ENCODE peak calls at places on chromosomes 5 and 9, in ten cellular contexts. One of them, this sample, is unnamed. For H3K9me3, the result is how much of the 10 kb centered on the place peaks cover.

GRCh38 chr9:109855540-109855939 is 75.5 kb downstream of the PALM2AKAP2 start:
- DNase-seq in CD4-positive, alpha-beta T cell: no peak
- DNase-seq in heart left ventricle: no peak
- DNase-seq in lower lobe of right lung: no peak
- DNase-seq in BE2C: no peak
- DNase-seq in stomach: no peak
- DNase-seq in pancreas: no peak
- DNase-seq in AG04450: no peak
- DNase-seq in upper lobe of right lung: no peak
- DNase-seq in neural progenitor cell: no peak
- DNase-seq in this sample: no peak

GRCh38 chr5:117863589-117864296 is 1124.6 kb downstream of the DTWD2 start:
- DNase-seq in neural progenitor cell: no peak
- DNase-seq in AG04450: no peak
- DNase-seq in lower lobe of right lung: no peak
- DNase-seq in pancreas: no peak
- DNase-seq in CD4-positive, alpha-beta T cell: no peak
- DNase-seq in upper lobe of right lung: no peak
- DNase-seq in stomach: no peak
- DNase-seq in BE2C: no peak
- DNase-seq in heart left ventricle: no peak
- DNase-seq in this sample: no peak

GRCh38 chr9:108834959-108835696 is 20.7 kb downstream of the ACTL7B start:
- DNase-seq in CD4-positive, alpha-beta T cell: no peak
- DNase-seq in pancreas: no peak
- DNase-seq in BE2C: no peak
- DNase-seq in upper lobe of right lung: no peak
- DNase-seq in heart left ventricle: no peak
- DNase-seq in AG04450: no peak
- DNase-seq in stomach: no peak
- DNase-seq in neural progenitor cell: no peak
- DNase-seq in lower lobe of right lung: no peak
- DNase-seq in this sample: no peak

GRCh38 chr5:172953776-172954189 is 5.4 kb upstream of the RPL26L1 start:
- DNase-seq in pancreas: no peak
- DNase-seq in AG04450: peak
- DNase-seq in CD4-positive, alpha-beta T cell: no peak
- DNase-seq in BE2C: no peak
- DNase-seq in heart left ventricle: no peak
- DNase-seq in lower lobe of right lung: no peak
- DNase-seq in neural progenitor cell: no peak
- DNase-seq in stomach: no peak
- DNase-seq in upper lobe of right lung: no peak
- DNase-seq in this sample: no peak

GRCh38 chr9:16598316-16598715 is 272.2 kb downstream of the BNC2 start:
- DNase-seq in pancreas: no peak
- DNase-seq in BE2C: no peak
- DNase-seq in AG04450: no peak
- DNase-seq in heart left ventricle: no peak
- DNase-seq in stomach: no peak
- DNase-seq in CD4-positive, alpha-beta T cell: no peak
- DNase-seq in upper lobe of right lung: no peak
- DNase-seq in neural progenitor cell: no peak
- DNase-seq in lower lobe of right lung: no peak
- DNase-seq in this sample: no peak

GRCh38 chr5:493758-494157 is 30.5 kb downstream of the SLC9A3 start:
- DNase-seq in upper lobe of right lung: no peak
- DNase-seq in BE2C: no peak
- DNase-seq in AG04450: no peak
- DNase-seq in heart left ventricle: no peak
- DNase-seq in CD4-positive, alpha-beta T cell: no peak
- DNase-seq in stomach: no peak
- DNase-seq in pancreas: no peak
- DNase-seq in neural progenitor cell: no peak
- DNase-seq in lower lobe of right lung: no peak
- DNase-seq in this sample: no peak

GRCh38 chr9:113931140-113931539 is 55.0 kb downstream of the ZNF618 start:
- DNase-seq in pancreas: no peak
- DNase-seq in lower lobe of right lung: no peak
- DNase-seq in upper lobe of right lung: no peak
- DNase-seq in BE2C: no peak
- DNase-seq in stomach: no peak
- DNase-seq in neural progenitor cell: no peak
- DNase-seq in CD4-positive, alpha-beta T cell: no peak
- DNase-seq in heart left ventricle: no peak
- DNase-seq in AG04450: no peak
- DNase-seq in this sample: no peak

GRCh38 chr9:107973451-107973850 is 483.9 kb upstream of the KLF4 start:
- DNase-seq in stomach: no peak
- DNase-seq in upper lobe of right lung: no peak
- DNase-seq in lower lobe of right lung: no peak
- DNase-seq in CD4-positive, alpha-beta T cell: no peak
- DNase-seq in pancreas: no peak
- DNase-seq in neural progenitor cell: no peak
- DNase-seq in AG04450: no peak
- DNase-seq in BE2C: no peak
- DNase-seq in heart left ventricle: no peak
- DNase-seq in this sample: no peak

GRCh38 chr9:94839398-94839797 is 112.9 kb downstream of the AOPEP start:
- DNase-seq in neural progenitor cell: no peak
- DNase-seq in lower lobe of right lung: no peak
- DNase-seq in AG04450: no peak
- DNase-seq in BE2C: no peak
- DNase-seq in stomach: no peak
- DNase-seq in pancreas: no peak
- DNase-seq in heart left ventricle: no peak
- DNase-seq in upper lobe of right lung: no peak
- DNase-seq in CD4-positive, alpha-beta T cell: no peak
- DNase-seq in this sample: no peak

GRCh38 chr9:94829380-94830070 is 103.0 kb downstream of the AOPEP start:
- DNase-seq in AG04450: no peak
- DNase-seq in stomach: no peak
- DNase-seq in lower lobe of right lung: no peak
- DNase-seq in CD4-positive, alpha-beta T cell: no peak
- DNase-seq in upper lobe of right lung: no peak
- DNase-seq in heart left ventricle: no peak
- DNase-seq in pancreas: no peak
- DNase-seq in neural progenitor cell: no peak
- DNase-seq in BE2C: no peak
- DNase-seq in this sample: no peak

GRCh38 chr9:94837404-94837803 is 110.9 kb downstream of the AOPEP start:
- DNase-seq in BE2C: no peak
- DNase-seq in neural progenitor cell: no peak
- DNase-seq in CD4-positive, alpha-beta T cell: no peak
- DNase-seq in upper lobe of right lung: no peak
- DNase-seq in stomach: no peak
- DNase-seq in heart left ventricle: no peak
- DNase-seq in AG04450: no peak
- DNase-seq in lower lobe of right lung: no peak
- DNase-seq in pancreas: no peak
- DNase-seq in this sample: no peak

DNA sequence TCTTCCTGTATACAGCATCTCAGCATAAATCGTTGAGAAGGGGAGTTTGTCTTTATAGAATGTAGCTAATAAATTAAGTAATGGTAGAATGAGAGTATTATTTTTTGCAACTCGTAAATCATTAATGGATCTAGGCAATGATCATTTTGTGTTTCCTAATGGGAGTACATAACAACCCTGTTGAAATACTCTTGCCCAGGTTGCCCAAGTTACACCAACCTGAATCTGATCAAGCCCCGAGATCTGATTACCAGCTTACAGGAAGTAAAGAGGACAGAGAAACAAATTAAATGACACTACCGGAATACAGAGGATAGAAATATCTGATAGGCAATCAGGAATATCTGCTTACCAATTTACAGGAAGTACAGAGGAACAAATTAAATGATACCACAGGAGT is 107.3 kb downstream of the AOPEP start:
- DNase-seq in lower lobe of right lung: no peak
- DNase-seq in heart left ventricle: no peak
- DNase-seq in pancreas: no peak
- DNase-seq in CD4-positive, alpha-beta T cell: no peak
- DNase-seq in upper lobe of right lung: no peak
- DNase-seq in AG04450: no peak
- DNase-seq in BE2C: no peak
- DNase-seq in stomach: no peak
- DNase-seq in neural progenitor cell: no peak
- DNase-seq in this sample: no peak
- H3K9me3 ChIP-seq in lower lobe of right lung: under half
- H3K9me3 ChIP-seq in heart left ventricle: under half
- H3K9me3 ChIP-seq in pancreas: under half
- H3K9me3 ChIP-seq in CD4-positive, alpha-beta T cell: under half
- H3K9me3 ChIP-seq in upper lobe of right lung: under half
- H3K9me3 ChIP-seq in AG04450: under half
- H3K9me3 ChIP-seq in BE2C: under half
- H3K9me3 ChIP-seq in stomach: under half
- H3K9me3 ChIP-seq in neural progenitor cell: under half
- H3K9me3 ChIP-seq in this sample: under half

GRCh38 chr9:18893051-18893450 is 140.0 kb downstream of the SAXO1 start:
- DNase-seq in upper lobe of right lung: no peak
- DNase-seq in BE2C: no peak
- DNase-seq in AG04450: no peak
- DNase-seq in lower lobe of right lung: no peak
- DNase-seq in pancreas: no peak
- DNase-seq in CD4-positive, alpha-beta T cell: no peak
- DNase-seq in stomach: no peak
- DNase-seq in heart left ventricle: no peak
- DNase-seq in neural progenitor cell: no peak
- DNase-seq in this sample: no peak

GRCh38 chr9:18893491-18893890 is 139.5 kb downstream of the SAXO1 start:
- DNase-seq in pancreas: no peak
- DNase-seq in stomach: no peak
- DNase-seq in upper lobe of right lung: no peak
- DNase-seq in neural progenitor cell: no peak
- DNase-seq in AG04450: no peak
- DNase-seq in heart left ventricle: no peak
- DNase-seq in CD4-positive, alpha-beta T cell: no peak
- DNase-seq in BE2C: no peak
- DNase-seq in lower lobe of right lung: no peak
- DNase-seq in this sample: no peak

GRCh38 chr9:18896004-18896403 is 137.0 kb downstream of the SAXO1 start:
- DNase-seq in neural progenitor cell: no peak
- DNase-seq in lower lobe of right lung: no peak
- DNase-seq in upper lobe of right lung: no peak
- DNase-seq in CD4-positive, alpha-beta T cell: no peak
- DNase-seq in BE2C: no peak
- DNase-seq in pancreas: no peak
- DNase-seq in stomach: no peak
- DNase-seq in heart left ventricle: no peak
- DNase-seq in AG04450: no peak
- DNase-seq in this sample: no peak

GRCh38 chr9:18891946-18892670 is 140.9 kb downstream of the SAXO1 start:
- DNase-seq in pancreas: no peak
- DNase-seq in neural progenitor cell: no peak
- DNase-seq in upper lobe of right lung: no peak
- DNase-seq in lower lobe of right lung: no peak
- DNase-seq in AG04450: no peak
- DNase-seq in BE2C: no peak
- DNase-seq in stomach: no peak
- DNase-seq in CD4-positive, alpha-beta T cell: no peak
- DNase-seq in heart left ventricle: no peak
- DNase-seq in this sample: no peak

DNA sequence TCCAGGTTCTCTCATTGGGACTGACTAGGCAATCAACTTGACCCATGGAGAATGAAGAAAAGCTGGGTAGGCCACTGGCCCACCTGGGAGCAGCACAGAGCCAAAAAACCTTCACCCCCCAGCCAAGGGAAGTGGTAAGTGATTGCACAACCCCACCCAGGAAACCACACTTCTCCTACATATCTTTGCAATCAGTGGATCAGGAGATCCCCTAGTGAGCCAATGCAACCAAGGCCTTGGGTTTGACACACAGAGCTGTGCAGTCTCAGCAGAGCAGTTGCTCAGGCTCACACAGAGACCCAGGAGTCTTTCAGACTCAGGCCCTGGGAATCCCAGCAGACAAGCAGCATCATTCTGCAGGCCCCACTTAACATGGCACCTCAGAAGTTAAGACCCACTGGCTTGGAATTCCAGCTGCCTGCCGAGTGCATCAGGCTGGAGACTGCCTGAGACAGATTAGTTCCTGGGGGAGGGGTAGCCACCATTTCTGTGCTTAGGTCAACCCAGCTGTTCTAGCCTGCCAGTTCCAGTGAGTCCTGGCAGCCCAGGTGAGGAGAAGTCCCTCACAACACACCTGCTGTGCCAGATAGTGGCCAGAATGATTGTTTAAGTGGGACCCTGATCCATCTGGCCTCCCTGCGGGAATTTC is 136.4 kb downstream of the SAXO1 start:
- DNase-seq in stomach: no peak
- DNase-seq in CD4-positive, alpha-beta T cell: no peak
- DNase-seq in lower lobe of right lung: no peak
- DNase-seq in pancreas: no peak
- DNase-seq in heart left ventricle: no peak
- DNase-seq in BE2C: no peak
- DNase-seq in AG04450: no peak
- DNase-seq in upper lobe of right lung: no peak
- DNase-seq in neural progenitor cell: no peak
- DNase-seq in this sample: no peak
- H3K9me3 ChIP-seq in stomach: under half
- H3K9me3 ChIP-seq in CD4-positive, alpha-beta T cell: under half
- H3K9me3 ChIP-seq in lower lobe of right lung: under half
- H3K9me3 ChIP-seq in pancreas: under half
- H3K9me3 ChIP-seq in heart left ventricle: under half
- H3K9me3 ChIP-seq in BE2C: under half
- H3K9me3 ChIP-seq in AG04450: under half
- H3K9me3 ChIP-seq in upper lobe of right lung: under half
- H3K9me3 ChIP-seq in neural progenitor cell: under half
- H3K9me3 ChIP-seq in this sample: under half

GRCh38 chr9:75378036-75378435 is 289.7 kb downstream of the OSTF1 start:
- DNase-seq in stomach: no peak
- DNase-seq in upper lobe of right lung: peak
- DNase-seq in heart left ventricle: peak
- DNase-seq in BE2C: peak
- DNase-seq in lower lobe of right lung: peak
- DNase-seq in pancreas: peak
- DNase-seq in CD4-positive, alpha-beta T cell: no peak
- DNase-seq in neural progenitor cell: no peak
- DNase-seq in AG04450: no peak
- DNase-seq in this sample: no peak

GRCh38 chr9:75378926-75379325 is 290.6 kb downstream of the OSTF1 start:
- DNase-seq in CD4-positive, alpha-beta T cell: no peak
- DNase-seq in heart left ventricle: no peak
- DNase-seq in lower lobe of right lung: no peak
- DNase-seq in AG04450: no peak
- DNase-seq in neural progenitor cell: no peak
- DNase-seq in pancreas: no peak
- DNase-seq in upper lobe of right lung: no peak
- DNase-seq in BE2C: no peak
- DNase-seq in stomach: no peak
- DNase-seq in this sample: no peak

GRCh38 chr9:75376855-75377254 is 288.5 kb downstream of the OSTF1 start:
- DNase-seq in stomach: no peak
- DNase-seq in neural progenitor cell: no peak
- DNase-seq in pancreas: no peak
- DNase-seq in BE2C: no peak
- DNase-seq in AG04450: no peak
- DNase-seq in heart left ventricle: no peak
- DNase-seq in upper lobe of right lung: no peak
- DNase-seq in lower lobe of right lung: no peak
- DNase-seq in CD4-positive, alpha-beta T cell: no peak
- DNase-seq in this sample: no peak

GRCh38 chr9:75385236-75385635 is 296.9 kb downstream of the OSTF1 start:
- DNase-seq in CD4-positive, alpha-beta T cell: no peak
- DNase-seq in heart left ventricle: no peak
- DNase-seq in lower lobe of right lung: no peak
- DNase-seq in pancreas: no peak
- DNase-seq in neural progenitor cell: no peak
- DNase-seq in stomach: no peak
- DNase-seq in BE2C: no peak
- DNase-seq in upper lobe of right lung: no peak
- DNase-seq in AG04450: no peak
- DNase-seq in this sample: no peak

DNA sequence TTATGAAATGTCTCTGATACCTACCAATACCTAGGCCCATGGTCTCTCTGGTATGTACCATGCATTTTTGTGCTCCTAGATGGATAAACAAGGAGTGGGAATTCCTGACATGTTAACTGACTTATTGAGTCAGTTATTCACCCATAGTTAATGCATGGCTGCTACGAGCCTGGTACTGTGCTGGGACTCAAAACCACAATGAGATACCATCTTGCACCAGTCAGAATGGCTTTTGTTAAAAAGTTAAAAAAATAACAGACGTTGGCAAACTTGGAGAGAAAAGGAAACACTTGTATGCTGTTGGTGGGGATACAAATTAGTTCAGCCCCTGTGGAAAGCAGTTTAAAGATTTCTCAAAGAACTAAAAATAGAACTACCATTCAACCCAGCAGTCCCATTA is 293.8 kb downstream of the OSTF1 start:
- DNase-seq in upper lobe of right lung: no peak
- DNase-seq in BE2C: no peak
- DNase-seq in lower lobe of right lung: no peak
- DNase-seq in AG04450: no peak
- DNase-seq in neural progenitor cell: no peak
- DNase-seq in heart left ventricle: no peak
- DNase-seq in stomach: no peak
- DNase-seq in pancreas: no peak
- DNase-seq in CD4-positive, alpha-beta T cell: no peak
- DNase-seq in this sample: no peak
- H3K9me3 ChIP-seq in upper lobe of right lung: under half
- H3K9me3 ChIP-seq in BE2C: under half
- H3K9me3 ChIP-seq in lower lobe of right lung: under half
- H3K9me3 ChIP-seq in AG04450: under half
- H3K9me3 ChIP-seq in neural progenitor cell: under half
- H3K9me3 ChIP-seq in heart left ventricle: under half
- H3K9me3 ChIP-seq in stomach: under half
- H3K9me3 ChIP-seq in pancreas: under half
- H3K9me3 ChIP-seq in CD4-positive, alpha-beta T cell: under half
- H3K9me3 ChIP-seq in this sample: under half

GRCh38 chr5:179115845-179116524 is 55.8 kb downstream of the ZNF354C start:
- DNase-seq in upper lobe of right lung: peak
- DNase-seq in heart left ventricle: no peak
- DNase-seq in neural progenitor cell: no peak
- DNase-seq in AG04450: no peak
- DNase-seq in stomach: peak
- DNase-seq in CD4-positive, alpha-beta T cell: no peak
- DNase-seq in BE2C: no peak
- DNase-seq in lower lobe of right lung: peak
- DNase-seq in pancreas: no peak
- DNase-seq in this sample: no peak
- H3K9me3 ChIP-seq in upper lobe of right lung: under half
- H3K9me3 ChIP-seq in heart left ventricle: under half
- H3K9me3 ChIP-seq in neural progenitor cell: under half
- H3K9me3 ChIP-seq in AG04450: half or more
- H3K9me3 ChIP-seq in stomach: half or more
- H3K9me3 ChIP-seq in CD4-positive, alpha-beta T cell: under half
- H3K9me3 ChIP-seq in BE2C: under half
- H3K9me3 ChIP-seq in lower lobe of right lung: under half
- H3K9me3 ChIP-seq in pancreas: under half
- H3K9me3 ChIP-seq in this sample: under half

This sample was measured in CD8-positive, alpha-beta T cell.